ENCODE peak calls at places on chromosomes 11 and 22, in five cellular contexts. I is A549, Q is cardiac muscle cell, Y is A673, Z is PC-3. M is an unnamed sample. For H3K9me3, the result is how much of the 10 kb centered on the place peaks cover.

GRCh38 chr11:7251836-7252682 is at the start of gene SYT9:
- DNase-seq in Z (peak), I (peak), Y (peak), Q (peak), M (peak)

GRCh38 chr11:121634889-121635288 is 182.1 kb upstream of the SORL1-AS1 start:
- DNase-seq in I (no peak), Q (no peak), Z (peak), Y (peak), M (peak)

GRCh38 chr11:93652161-93652597 is 9.3 kb upstream of the CEP295 start:
- DNase-seq in I (no peak), Z (peak), Q (peak), Y (peak), M (no peak)

GRCh38 chr11:111426615-111427014 is 47.5 kb upstream of the POU2AF1 start:
- DNase-seq in Y (no peak), I (no peak), Z (no peak), Q (no peak), M (no peak)

GRCh38 chr11:727281-727701 is 20.0 kb upstream of the TALDO1 start:
- DNase-seq in Z (no peak), I (no peak), Q (no peak), Y (no peak), M (no peak)

GRCh38 chr22:38632528-38632927 is 23.7 kb downstream of the FAM227A start:
- DNase-seq in Y (no peak), I (no peak), Z (no peak), Q (no peak), M (no peak)

GRCh38 chr11:45620243-45620642 is 45.2 kb downstream of the CHST1 start:
- DNase-seq in Y (no peak), Z (no peak), I (no peak), Q (no peak), M (no peak)

GRCh38 chr11:114083256-114084252 is 24.0 kb downstream of the ZBTB16 start:
- DNase-seq in Q (no peak), Z (no peak), I (no peak), Y (no peak), M (no peak)

GRCh38 chr11:126214446-126215240 is 3.1 kb downstream of the FAM118B start:
- DNase-seq in I (no peak), Y (peak), Z (no peak), Q (no peak), M (no peak)

GRCh38 chr11:25214535-25215176 is 717.8 kb downstream of the LUZP2 start:
- DNase-seq in Q (no peak), Y (no peak), Z (no peak), I (no peak), M (no peak)

GRCh38 chr22:40428796-40429195 is 58.4 kb downstream of the SGSM3 start:
- DNase-seq in Z (no peak), Q (no peak), Y (no peak), I (no peak), M (no peak)

GRCh38 chr11:86740628-86741488 is 59.5 kb upstream of the PRSS23 start:
- DNase-seq in Y (peak), Z (peak), I (peak), Q (peak), M (peak)

GRCh38 chr22:26756675-26757293 is 99.4 kb downstream of the MIAT start:
- DNase-seq in Y (peak), Q (peak), I (no peak), Z (peak), M (peak)
- H3K4me3 ChIP-seq in Y (no peak), Q (no peak), I (no peak), Z (peak), M (no peak)

GRCh38 chr22:47797546-47797945 is 1035.1 kb downstream of the TBC1D22A start:
- DNase-seq in Y (no peak), I (no peak), Z (no peak), Q (no peak), M (no peak)
- H3K9me3 ChIP-seq in Y (under half), I (under half), Z (under half), Q (under half), M (under half)

GRCh38 chr11:19917069-19917468 is 204.4 kb downstream of the NAV2 start:
- DNase-seq in Q (no peak), I (no peak), Z (no peak), Y (no peak), M (no peak)
- H3K4me3 ChIP-seq in Q (no peak), I (no peak), Z (no peak), Y (no peak), M (no peak)

DNA sequence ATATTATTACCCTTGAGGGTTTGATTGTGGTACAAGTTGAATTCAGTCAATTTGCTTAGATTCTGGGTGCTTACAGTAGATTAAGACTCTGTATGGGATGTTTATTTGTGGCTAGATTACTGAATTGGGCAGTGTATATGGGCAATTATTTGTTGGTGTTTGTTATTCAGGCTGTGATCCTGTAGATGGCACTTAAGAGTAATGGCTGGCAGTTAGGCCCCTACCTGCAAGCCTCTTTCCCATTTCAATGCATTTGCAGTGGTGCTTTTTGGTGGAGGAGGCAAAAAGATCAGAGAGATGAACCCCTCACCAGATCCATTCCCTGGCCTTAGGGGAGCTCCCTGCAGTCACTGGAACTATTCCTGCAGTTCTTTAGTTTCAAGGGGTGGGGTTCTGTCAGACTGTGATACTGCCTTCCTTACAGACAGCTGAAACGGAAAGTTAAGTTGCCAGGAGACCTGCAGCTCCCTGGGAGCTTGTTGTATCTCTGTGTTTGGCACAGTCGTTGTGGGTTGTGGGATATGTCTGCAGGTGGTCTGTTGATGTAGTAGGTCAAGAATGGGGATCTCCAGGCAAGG is 199.5 kb downstream of the AASDHPPT start:
- DNase-seq in Y (no peak), Q (peak), I (no peak), Z (peak), M (no peak)
- H3K9me3 ChIP-seq in Y (under half), Q (under half), I (under half), Z (under half), M (under half)

GRCh38 chr11:62125316-62125715 is 1.5 kb downstream of the INCENP start:
- DNase-seq in Y (no peak), Q (no peak), I (no peak), Z (peak), M (peak)
- H3K4me3 ChIP-seq in Y (peak), Q (peak), I (peak), Z (peak), M (peak)

GRCh38 chr22:44521326-44521725 is 23.3 kb upstream of the RTL6 start:
- DNase-seq in Q (no peak), Y (no peak), I (no peak), Z (no peak), M (no peak)
- H3K9me3 ChIP-seq in Q (under half), Y (under half), I (under half), Z (under half), M (under half)

GRCh38 chr11:107856180-107856980 is 2.2 kb downstream of the SLC35F2 start:
- DNase-seq in I (no peak), Q (no peak), Z (no peak), Y (peak), M (no peak)
- H3K4me3 ChIP-seq in I (no peak), Q (no peak), Z (peak), Y (peak), M (no peak)

DNA sequence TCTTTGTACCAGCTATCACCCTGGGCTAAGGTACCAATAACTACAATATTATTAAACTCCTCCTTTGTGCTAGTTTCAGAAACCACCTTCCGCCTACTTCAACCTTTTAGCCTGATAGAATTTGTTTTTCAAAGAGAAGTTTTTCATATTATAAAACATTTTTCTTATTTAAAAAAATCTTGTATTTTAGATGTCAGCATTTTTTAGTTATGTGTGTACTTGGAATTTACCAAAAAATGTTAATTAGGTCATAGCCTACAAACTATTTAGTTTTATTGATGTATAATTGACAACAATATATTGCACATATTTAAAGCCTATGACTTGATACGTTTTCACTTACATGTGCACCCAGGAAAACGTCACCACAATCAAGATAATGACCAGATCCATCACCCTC is 1097.6 kb downstream of the JRKL start:
- DNase-seq in Y (no peak), Z (no peak), Q (no peak), I (no peak), M (no peak)
- H3K9me3 ChIP-seq in Y (under half), Z (under half), Q (under half), I (under half), M (under half)

DNA sequence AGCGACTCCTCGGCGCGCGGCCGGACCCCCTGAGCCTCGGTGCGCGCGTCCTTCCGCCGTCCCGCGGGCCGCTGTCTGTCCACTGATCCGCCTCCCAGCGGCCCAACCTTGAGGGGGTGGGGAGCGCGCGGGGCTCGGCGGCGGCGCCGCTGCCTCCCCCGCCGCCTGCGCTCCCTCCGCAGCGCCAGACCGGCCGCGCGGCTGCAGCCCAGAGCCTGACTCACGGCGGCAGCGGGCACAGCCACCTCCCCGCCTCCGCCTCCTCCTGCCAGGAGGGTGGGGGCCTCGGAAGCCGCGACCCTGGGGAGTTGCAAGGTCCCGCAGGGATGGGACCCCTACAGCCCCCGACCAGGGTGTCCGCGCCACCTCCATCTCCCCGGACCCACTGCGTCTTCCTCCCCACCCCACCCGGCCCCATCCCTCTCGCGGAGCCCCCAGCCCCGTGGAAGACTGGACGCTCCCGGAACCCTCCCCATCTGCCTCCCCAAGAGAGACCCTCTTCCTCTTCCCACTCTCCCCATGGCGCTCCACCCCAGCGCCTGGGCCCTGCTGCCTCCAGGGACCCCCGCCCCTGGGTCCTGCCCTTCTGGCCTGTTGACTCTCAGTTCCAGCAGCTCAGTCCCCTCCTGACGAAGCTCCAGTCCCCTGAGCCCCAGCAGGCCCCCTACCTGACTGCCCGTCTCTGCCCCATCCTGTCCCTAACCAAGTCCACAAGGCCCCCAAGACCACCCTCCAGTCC is 1.2 kb downstream of the IFITM10 start:
- DNase-seq in Y (no peak), Z (no peak), Q (peak), I (no peak), M (peak)
- H3K4me3 ChIP-seq in Y (no peak), Z (no peak), Q (peak), I (peak), M (peak)

M was measured in MG63.